ENCODE peak calls at places on chromosome 9, in ten cellular contexts. R, N, M, I, A, K, U, D, F and C are unnamed samples.

GRCh38 chr9:33125871-33126822 is 41.0 kb downstream of the B4GALT1 start:
- DNase-seq in R (no peak), N (no peak), M (no peak), I (no peak), A (no peak), K (peak), U (peak), D (no peak), F (peak), C (no peak)

GRCh38 chr9:2132484-2133082 is 117.4 kb downstream of the SMARCA2 start:
- DNase-seq in R (peak), N (no peak), M (no peak), I (no peak), A (no peak), K (no peak), U (peak), D (peak), F (peak), C (no peak)

GRCh38 chr9:77750284-77750683 is 102.2 kb upstream of the GNA14 start:
- DNase-seq in R (no peak), N (no peak), M (no peak), I (no peak), A (no peak), K (no peak), U (peak), D (peak), F (peak), C (no peak)

GRCh38 chr9:122099271-122099869 is 6.3 kb upstream of the TTLL11 start:
- DNase-seq in R (peak), N (peak), M (peak), I (peak), A (peak), K (peak), U (peak), D (peak), F (peak), C (peak)

GRCh38 chr9:126719677-126720435 is 85.0 kb upstream of the ZBTB43 start:
- DNase-seq in R (peak), N (peak), M (no peak), I (peak), A (peak), K (peak), U (peak), D (peak), F (peak), C (peak)

GRCh38 chr9:123343428-123344272 is 12.3 kb upstream of the CRB2 start:
- DNase-seq in R (no peak), N (no peak), M (no peak), I (no peak), A (no peak), K (peak), U (no peak), D (no peak), F (no peak), C (no peak)

GRCh38 chr9:71767421-71768321 is 642 bp downstream of the CEMIP2 start:
- DNase-seq in R (no peak), N (no peak), M (no peak), I (no peak), A (peak), K (no peak), U (peak), D (no peak), F (peak), C (peak)

GRCh38 chr9:129889936-129890717 is 54.9 kb downstream of the USP20 start:
- DNase-seq in R (no peak), N (peak), M (no peak), I (no peak), A (peak), K (no peak), U (no peak), D (no peak), F (no peak), C (no peak)

GRCh38 chr9:112447283-112447761 is 39.3 kb upstream of the KIAA1958 start:
- DNase-seq in R (peak), N (no peak), M (no peak), I (no peak), A (no peak), K (peak), U (peak), D (no peak), F (peak), C (no peak)

GRCh38 chr9:83936523-83936922 is 15.3 kb upstream of the KIF27 start:
- DNase-seq in R (no peak), N (no peak), M (no peak), I (no peak), A (no peak), K (no peak), U (no peak), D (no peak), F (no peak), C (no peak)

GRCh38 chr9:109319631-109320233 is 1.1 kb downstream of the EPB41L4B start:
- DNase-seq in R (no peak), N (no peak), M (no peak), I (no peak), A (no peak), K (no peak), U (no peak), D (peak), F (no peak), C (peak)

GRCh38 chr9:129623331-129623730 is 2.4 kb upstream of the C9orf50 start:
- DNase-seq in R (no peak), N (no peak), M (no peak), I (no peak), A (no peak), K (no peak), U (peak), D (no peak), F (peak), C (no peak)

GRCh38 chr9:104091708-104092107 is 2.4 kb upstream of the SMC2 start:
- DNase-seq in R (no peak), N (no peak), M (no peak), I (peak), A (no peak), K (peak), U (peak), D (no peak), F (peak), C (peak)

GRCh38 chr9:111896942-111897830 is 572 bp downstream of the UGCG start:
- DNase-seq in R (peak), N (peak), M (peak), I (peak), A (peak), K (peak), U (no peak), D (peak), F (peak), C (peak)

DNA sequence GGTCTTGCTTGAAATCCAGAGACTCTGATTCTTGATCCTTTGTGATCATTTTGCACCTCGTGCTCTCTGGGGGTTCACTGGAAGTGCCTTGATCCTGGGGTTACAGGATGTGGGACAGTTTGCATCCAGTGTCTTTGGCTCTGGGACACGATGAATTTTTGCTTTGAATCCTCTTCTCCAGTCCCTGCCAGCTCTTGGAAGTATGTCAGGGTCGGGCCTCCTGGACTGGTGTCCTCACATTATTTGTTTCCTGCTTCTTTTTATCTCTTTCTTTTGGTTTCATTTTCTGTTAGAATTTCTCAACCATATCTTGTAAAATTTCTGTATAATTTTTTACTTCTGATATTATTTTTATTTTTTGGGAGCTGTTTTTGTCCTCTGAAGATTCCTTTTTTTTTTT is 34.2 kb downstream of the SECISBP2 start:
- DNase-seq in R (no peak), N (no peak), M (no peak), I (no peak), A (no peak), K (no peak), U (no peak), D (no peak), F (no peak), C (no peak)
- H3K27ac ChIP-seq in R (no peak), N (no peak), M (no peak), I (no peak), A (no peak), K (no peak), U (no peak), D (no peak), F (no peak), C (peak)

DNA sequence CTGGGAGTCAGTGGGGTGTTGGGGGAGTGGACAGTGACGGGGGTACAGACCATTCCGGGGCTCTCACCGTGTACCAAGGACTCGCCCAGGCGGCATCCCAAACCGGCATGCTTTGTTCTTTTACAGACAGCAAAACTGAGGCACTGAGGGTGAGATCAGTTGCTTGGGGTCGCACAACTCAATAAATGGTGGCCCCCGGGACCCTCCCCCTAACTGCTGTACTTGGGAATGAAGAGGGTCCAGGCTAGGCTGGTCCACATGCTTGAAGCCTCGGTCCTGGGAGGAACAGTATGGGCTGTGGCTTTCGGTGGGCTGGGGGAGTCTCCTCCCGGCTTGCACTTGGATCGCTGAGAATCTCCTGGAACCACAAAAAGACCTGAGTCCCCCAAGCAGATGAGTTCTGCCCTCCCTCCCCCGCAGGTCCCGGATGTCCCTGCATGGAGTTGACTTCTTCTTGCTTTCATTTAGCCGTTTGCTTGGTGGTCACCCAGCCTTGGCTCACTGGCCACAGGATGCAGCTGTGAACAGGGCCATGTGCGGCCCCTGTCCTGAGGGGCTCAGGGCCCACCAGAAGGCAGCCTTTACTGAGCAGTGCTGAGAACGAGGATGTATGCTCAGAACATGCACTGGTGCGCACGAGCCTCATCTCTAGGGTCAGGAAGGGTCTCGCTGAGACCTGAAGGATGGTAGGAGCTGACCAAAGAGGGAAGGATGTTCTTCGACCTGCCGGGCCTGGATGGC is 4.2 kb downstream of the LAMC3 start:
- DNase-seq in R (no peak), N (no peak), M (no peak), I (no peak), A (peak), K (no peak), U (no peak), D (no peak), F (no peak), C (no peak)
- H3K27ac ChIP-seq in R (no peak), N (no peak), M (no peak), I (no peak), A (peak), K (no peak), U (no peak), D (no peak), F (no peak), C (no peak)

DNA sequence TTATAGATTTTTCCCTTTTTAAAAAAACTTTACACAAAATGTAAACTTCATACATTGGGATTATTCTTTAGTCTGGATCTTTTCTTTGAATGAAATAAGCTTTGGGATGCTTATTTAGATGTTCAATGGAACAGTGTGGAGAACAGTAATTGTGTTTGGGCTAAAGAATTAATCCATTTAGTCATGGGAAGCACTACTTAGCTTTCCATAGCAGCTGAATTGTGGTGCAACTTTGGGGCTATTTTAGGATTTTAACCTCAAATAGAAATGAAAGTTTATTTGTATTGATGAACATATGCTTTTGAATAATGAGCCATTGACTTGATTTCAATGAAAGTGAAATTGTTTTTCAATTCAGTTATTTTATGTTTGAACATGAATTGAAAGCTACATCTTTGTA is 72.4 kb downstream of the ZCCHC7 start:
- DNase-seq in R (no peak), N (no peak), M (no peak), I (no peak), A (no peak), K (no peak), U (no peak), D (no peak), F (no peak), C (no peak)
- H3K27ac ChIP-seq in R (no peak), N (no peak), M (no peak), I (no peak), A (no peak), K (no peak), U (no peak), D (no peak), F (no peak), C (no peak)

GRCh38 chr9:106697390-106697789 is 165.6 kb upstream of the ZNF462 start:
- DNase-seq in R (no peak), N (no peak), M (no peak), I (no peak), A (no peak), K (peak), U (no peak), D (peak), F (no peak), C (no peak)

GRCh38 chr9:106691629-106692028 is 171.3 kb upstream of the ZNF462 start:
- DNase-seq in R (no peak), N (no peak), M (no peak), I (no peak), A (no peak), K (no peak), U (no peak), D (no peak), F (no peak), C (no peak)

GRCh38 chr9:106696804-106697203 is 166.2 kb upstream of the ZNF462 start:
- DNase-seq in R (no peak), N (no peak), M (no peak), I (no peak), A (no peak), K (no peak), U (no peak), D (no peak), F (no peak), C (no peak)

GRCh38 chr9:106697799-106698591 is 165.0 kb upstream of the ZNF462 start:
- DNase-seq in R (peak), N (no peak), M (peak), I (no peak), A (peak), K (peak), U (peak), D (peak), F (peak), C (peak)

DNA sequence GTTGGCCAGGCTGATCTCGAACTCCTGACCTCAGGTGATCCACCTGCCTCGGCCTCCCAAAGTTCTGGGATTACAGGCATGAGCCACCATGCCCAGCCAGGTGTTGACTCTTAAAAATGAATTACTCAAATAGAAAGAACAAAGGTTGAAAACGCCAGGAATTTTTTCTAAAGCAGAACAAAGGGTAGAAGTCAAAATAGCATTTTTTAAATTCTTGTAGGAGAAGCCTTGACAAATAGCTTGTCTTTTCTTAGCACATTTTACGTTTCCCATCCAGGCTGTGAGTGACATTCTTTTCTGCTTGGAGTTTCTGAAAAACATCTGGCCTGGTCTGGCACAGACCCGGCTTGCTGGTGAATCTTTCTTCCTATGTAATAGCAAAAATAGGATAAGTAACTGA is 169.4 kb upstream of the ZNF462 start:
- DNase-seq in R (no peak), N (no peak), M (no peak), I (no peak), A (no peak), K (no peak), U (no peak), D (no peak), F (no peak), C (no peak)
- H3K27ac ChIP-seq in R (no peak), N (peak), M (no peak), I (no peak), A (no peak), K (no peak), U (no peak), D (no peak), F (no peak), C (no peak)